ENCODE peak calls at places on chromosomes 16 and 17, in five cellular contexts. F is CD4-positive, alpha-beta memory T cell; D is mesendoderm; E is mammary epithelial cell; X is adrenal gland. V is an unnamed sample. For H3K36me3, the result is how much of the 10 kb centered on the place peaks cover.

GRCh38 chr16:75305364-75306101 is 54.1 kb upstream of the BCAR1 start:
- DNase-seq in D (peak), F (no peak), E (peak), X (peak), V (no peak)

GRCh38 chr17:2755941-2756724 is 6.7 kb upstream of the CCDC92B start:
- DNase-seq in X (no peak), F (no peak), D (peak), E (no peak), V (no peak)

GRCh38 chr17:78377858-78378224 is 608 bp upstream of the PGS1 start:
- DNase-seq in D (no peak), E (no peak), X (no peak), F (no peak), V (no peak)

GRCh38 chr16:2912330-2913199 is 834 bp downstream of the FLYWCH1 start:
- DNase-seq in F (peak), E (peak), X (peak), D (peak), V (peak)

GRCh38 chr16:88299751-88300462 is 82.9 kb upstream of the ZNF469 start:
- DNase-seq in X (no peak), E (no peak), F (no peak), D (no peak), V (no peak)

GRCh38 chr17:79891113-79891730 is 52.0 kb upstream of the CBX4 start:
- DNase-seq in F (no peak), E (no peak), X (no peak), D (no peak), V (no peak)

GRCh38 chr17:14940112-14940945 is 324.8 kb downstream of the PMP22 start:
- DNase-seq in F (no peak), E (no peak), X (peak), D (no peak), V (no peak)

GRCh38 chr16:88781140-88782077 is 3.6 kb downstream of the PIEZO1 start:
- DNase-seq in F (peak), E (no peak), X (no peak), D (no peak), V (peak)

GRCh38 chr17:18910881-18911280 is 41.1 kb upstream of the SLC5A10 start:
- DNase-seq in F (no peak), D (no peak), X (no peak), E (no peak), V (no peak)

GRCh38 chr16:87703835-87704375 is 61.9 kb downstream of the KLHDC4 start:
- DNase-seq in D (no peak), F (no peak), E (no peak), X (no peak), V (no peak)

GRCh38 chr17:12290207-12290606 is 269.5 kb downstream of the MAP2K4 start:
- DNase-seq in D (no peak), F (no peak), E (no peak), X (no peak), V (no peak)
- H3K27ac ChIP-seq in D (no peak), F (no peak), E (no peak), X (no peak), V (no peak)

DNA sequence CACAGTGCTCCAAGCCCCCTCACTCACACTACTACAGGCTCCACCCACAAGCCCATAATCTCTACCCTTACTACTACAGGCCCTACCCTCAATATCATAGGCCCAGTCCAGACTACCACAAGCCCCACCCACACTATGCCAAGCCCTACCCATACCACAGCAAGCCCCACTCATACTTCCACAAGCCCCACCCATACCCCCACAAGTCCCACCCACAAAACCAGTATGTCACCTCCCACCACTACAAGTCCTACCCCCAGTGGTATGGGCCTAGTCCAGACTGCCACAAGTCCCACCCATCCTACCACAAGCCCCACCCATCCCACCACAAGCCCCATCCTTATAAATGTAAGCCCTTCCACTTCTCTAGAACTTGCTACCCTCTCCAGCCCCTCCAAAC is 13.8 kb downstream of the RIPOR1 start:
- DNase-seq in D (peak), X (no peak), F (peak), E (peak), V (peak)
- H3K36me3 ChIP-seq in D (under half), X (half or more), F (under half), E (under half), V (under half)

GRCh38 chr17:41311111-41311510 is 2.0 kb upstream of the KRTAP16-1 start:
- DNase-seq in X (no peak), E (no peak), D (no peak), F (no peak), V (no peak)

GRCh38 chr17:41307647-41308046 is 1.5 kb downstream of the KRTAP16-1 start:
- DNase-seq in E (no peak), X (no peak), D (no peak), F (no peak), V (no peak)

GRCh38 chr17:41308251-41308917 is 725 bp downstream of the KRTAP16-1 start:
- DNase-seq in D (no peak), E (peak), F (peak), X (no peak), V (peak)

GRCh38 chr17:41304091-41304490 is 1.4 kb upstream of the KRTAP29-1 start:
- DNase-seq in E (no peak), D (no peak), X (no peak), F (no peak), V (no peak)

DNA sequence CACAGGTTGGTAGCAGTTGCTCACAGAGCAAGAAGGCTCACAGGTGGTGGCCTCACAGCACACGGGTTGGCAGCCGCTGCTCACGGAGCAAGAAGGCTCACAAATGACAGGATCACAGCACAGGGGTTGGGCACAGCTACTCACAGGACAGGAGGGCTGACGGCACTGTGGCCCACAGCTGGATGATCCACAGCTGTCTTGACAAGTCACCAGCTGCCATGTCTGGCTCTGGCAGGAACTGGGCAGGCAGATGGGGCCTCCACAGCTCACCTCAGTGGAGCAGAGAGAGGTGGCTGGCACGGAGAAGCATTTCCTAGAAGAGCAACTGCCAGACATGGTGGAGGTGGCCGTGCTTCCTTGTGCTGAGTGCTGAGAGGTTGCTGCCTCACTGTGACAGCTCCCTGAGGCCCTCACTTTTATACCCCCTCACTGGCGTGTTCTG is at the start of gene KRTAP16-1:
- DNase-seq in D (no peak), E (no peak), X (no peak), F (no peak), V (peak)
- H3K4me3 ChIP-seq in D (no peak), E (no peak), X (no peak), F (peak), V (no peak)

GRCh38 chr16:66408181-66409048 is 18.7 kb upstream of the BEAN1 start:
- DNase-seq in X (no peak), E (peak), F (peak), D (peak), V (no peak)
- H3K27ac ChIP-seq in X (peak), E (peak), F (peak), D (no peak), V (peak)

DNA sequence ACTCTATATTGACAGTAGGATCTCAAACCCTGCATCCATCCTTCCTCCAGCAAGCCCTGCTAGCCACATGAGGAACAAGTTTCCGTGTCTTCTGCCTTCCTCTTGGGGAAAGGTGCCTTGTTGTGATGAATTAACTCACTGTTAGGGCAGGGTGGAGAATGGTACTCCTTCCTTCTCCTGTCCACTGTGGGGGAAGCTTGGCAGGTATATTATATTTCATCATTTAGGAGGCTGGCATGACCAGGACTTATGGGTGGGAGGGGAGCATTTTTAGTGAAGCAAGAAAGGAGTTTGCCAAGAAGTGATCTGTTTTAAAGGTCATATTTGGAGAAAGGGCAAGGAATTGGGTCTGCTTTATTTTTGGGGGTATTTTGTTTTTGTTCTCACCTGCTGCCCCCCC is 9.3 kb upstream of the CDC6 start:
- DNase-seq in E (no peak), F (no peak), X (no peak), D (no peak), V (no peak)
- H3K36me3 ChIP-seq in E (under half), F (half or more), X (half or more), D (under half), V (half or more)